ENCODE peak calls at places on chromosomes 4 and X, in five cellular contexts. D is transverse colon, G is A549, C is sigmoid colon, U is HepG2. P is an unnamed sample.

GRCh38 chrX:14616876-14617275 is 87.5 kb downstream of the GLRA2 start:
- DNase-seq in G (no peak), C (no peak), U (no peak), D (no peak), P (no peak)

GRCh38 chrX:28880136-28880535 is 292.9 kb downstream of the IL1RAPL1 start:
- DNase-seq in D (no peak), U (no peak), G (no peak), C (no peak), P (no peak)

GRCh38 chr4:3371038-3371437 is 70.7 kb upstream of the HGFAC start:
- DNase-seq in D (no peak), C (peak; percentile 38), U (no peak), G (no peak), P (no peak)

GRCh38 chrX:115268421-115268820 is 21.1 kb upstream of the LUZP4 start:
- DNase-seq in U (no peak), D (no peak), C (no peak), G (peak; percentile 18), P (no peak)

GRCh38 chr4:23001478-23001877 is 308.7 kb downstream of the GBA3 start:
- DNase-seq in G (no peak), C (no peak), D (no peak), U (no peak), P (no peak)

GRCh38 chrX:150164971-150165605 is 198.0 kb upstream of the MAMLD1 start:
- DNase-seq in G (no peak), D (no peak), U (no peak), C (no peak), P (no peak)

GRCh38 chr4:169619518-169619957 is 840 bp upstream of the CLCN3 start:
- DNase-seq in D (peak; percentile 74), U (peak; percentile 64), G (peak; percentile 68), C (no peak), P (peak; percentile 39)

GRCh38 chr4:144905286-144905685 is 192.7 kb downstream of the ANAPC10 start:
- DNase-seq in D (no peak), U (no peak), C (no peak), G (no peak), P (no peak)

GRCh38 chrX:38375888-38376287 is 23.5 kb downstream of the OTC start:
- DNase-seq in G (peak; percentile 11), U (no peak), C (no peak), D (no peak), P (no peak)

GRCh38 chrX:8783100-8784098 is 17.8 kb downstream of the FAM9A start:
- DNase-seq in G (peak; percentile 55), U (peak; percentile 6), C (no peak), D (no peak), P (no peak)

GRCh38 chr4:189786447-189786846 is 154.2 kb upstream of the FRG1 start:
- DNase-seq in C (no peak), D (no peak), G (no peak), U (no peak), P (no peak)

GRCh38 chrX:95318882-95319281 is 1365.8 kb upstream of the DIAPH2 start:
- DNase-seq in C (no peak), G (peak; percentile 9), D (no peak), U (peak; percentile 4), P (no peak)

GRCh38 chr4:85607624-85608023 is 132.7 kb downstream of the ARHGAP24 start:
- DNase-seq in C (no peak), U (no peak), D (peak; percentile 47), G (no peak), P (no peak)

GRCh38 chrX:68440940-68441339 is 7.6 kb upstream of the OPHN1 start:
- DNase-seq in U (peak; percentile 12), C (peak; percentile 88), D (peak; percentile 72), G (peak; percentile 25), P (peak; percentile 33)

GRCh38 chrX:151515233-151515632 is 48.2 kb upstream of the PASD1 start:
- DNase-seq in C (no peak), U (no peak), D (no peak), G (no peak), P (no peak)

GRCh38 chrX:38871129-38872029 is 70.1 kb downstream of the MID1IP1 start:
- DNase-seq in C (no peak), D (no peak), G (no peak), U (no peak), P (no peak)

GRCh38 chrX:44303119-44303518 is 40.4 kb downstream of the EFHC2 start:
- DNase-seq in C (no peak), U (no peak), G (no peak), D (no peak), P (no peak)

GRCh38 chr4:33722800-33723511 is 2521.4 kb downstream of the ARAP2 start:
- DNase-seq in U (no peak), C (no peak), G (no peak), D (no peak), P (no peak)

GRCh38 chr4:17265653-17266052 is 246.2 kb downstream of the QDPR start:
- DNase-seq in U (no peak), D (no peak), G (no peak), C (no peak), P (no peak)

GRCh38 chrX:23756165-23756564 is 13.1 kb upstream of the ACOT9 start:
- DNase-seq in D (peak; percentile 70), G (peak; percentile 73), C (peak; percentile 68), U (peak; percentile 37), P (peak; percentile 15)

GRCh38 chr4:86448891-86449290 is 89.0 kb upstream of the MAPK10 start:
- DNase-seq in G (no peak), D (no peak), C (no peak), U (no peak), P (no peak)

GRCh38 chr4:143539670-143540023 is 26.1 kb downstream of the SMARCA5 start:
- DNase-seq in G (no peak), C (no peak), U (no peak), D (no peak), P (no peak)

GRCh38 chr4:162461952-162462351 is 298.2 kb upstream of the FSTL5 start:
- DNase-seq in U (no peak), D (no peak), C (no peak), G (no peak), P (no peak)

GRCh38 chrX:49155243-49155899 is 7.2 kb upstream of the MAGIX start:
- DNase-seq in D (peak; percentile 73), U (no peak), G (peak; percentile 88), C (peak; percentile 83), P (no peak)

GRCh38 chr4:129179276-129179675 is 83.3 kb downstream of the C4orf33 start:
- DNase-seq in G (no peak), U (no peak), C (no peak), D (no peak), P (no peak)

GRCh38 chrX:133544105-133544504 is 128.8 kb upstream of the GPC4 start:
- DNase-seq in D (no peak), C (no peak), G (peak; percentile 58), U (peak; percentile 65), P (no peak)

GRCh38 chrX:11944486-11944885 is 186.4 kb downstream of the MSL3 start:
- DNase-seq in G (peak; percentile 53), C (no peak), D (no peak), U (no peak), P (no peak)

GRCh38 chr4:184695178-184695896 is 38.6 kb downstream of the CENPU start:
- DNase-seq in D (no peak), G (no peak), C (no peak), U (no peak), P (no peak)

GRCh38 chrX:151902813-151903591 is 9.7 kb upstream of the MAGEA4 start:
- DNase-seq in G (peak; percentile 90), U (peak; percentile 2), D (peak; percentile 28), C (peak; percentile 80), P (peak; percentile 12)

GRCh38 chrX:44143061-44143602 is 169.9 kb upstream of the NDP start:
- DNase-seq in G (no peak), C (no peak), U (no peak), D (no peak), P (no peak)

GRCh38 chrX:111442791-111443190 is 30.8 kb upstream of the DCX start:
- DNase-seq in C (no peak), U (no peak), D (no peak), G (no peak), P (no peak)

GRCh38 chrX:17750436-17750835 is 13.1 kb downstream of the SCML1 start:
- DNase-seq in U (no peak), G (no peak), C (no peak), D (no peak), P (no peak)

GRCh38 chr4:185550933-185551332 is 15.6 kb upstream of the PDLIM3 start:
- DNase-seq in U (no peak), G (no peak), C (no peak), D (no peak), P (no peak)

GRCh38 chr4:89305712-89306437 is 1.7 kb downstream of the GPRIN3 start:
- DNase-seq in D (no peak), U (no peak), C (no peak), G (peak; percentile 71), P (no peak)

GRCh38 chrX:138648570-138648969 is 62.9 kb downstream of the FGF13 start:
- DNase-seq in C (no peak), G (no peak), U (no peak), D (no peak), P (no peak)
- TF ChIP-seq EP300 in C (no peak), G (no peak), U (no peak), D (no peak), P (no peak)

DNA sequence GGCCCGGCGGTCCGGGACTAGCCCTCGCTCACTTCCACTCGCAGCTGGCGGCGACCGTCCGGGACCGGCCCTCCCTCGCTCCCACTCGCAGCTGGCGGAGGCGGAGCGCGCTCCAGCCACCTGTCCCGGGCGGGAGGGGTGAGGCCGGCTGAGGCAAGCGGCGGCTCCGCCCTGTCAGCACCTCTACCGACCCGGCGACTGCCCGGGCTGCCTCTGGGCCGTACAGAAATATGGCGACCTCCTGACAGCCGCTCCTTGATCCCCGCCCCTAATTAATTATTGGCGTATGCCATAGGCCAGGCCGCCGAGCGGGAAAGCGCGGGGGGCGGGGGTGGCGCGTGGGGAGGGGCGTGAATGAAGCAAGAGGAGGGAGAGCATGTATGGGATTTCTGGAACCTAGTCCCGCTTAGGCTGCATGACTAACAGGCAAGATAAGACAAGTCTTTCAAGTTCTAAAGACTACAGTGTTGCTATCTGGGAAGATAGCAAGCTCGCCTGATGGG is at the start of gene MORC4:
- DNase-seq in U (peak; percentile 65), G (peak; percentile 85), D (peak; percentile 78), C (peak; percentile 91), P (peak; percentile 63)
- TF ChIP-seq POLR2A in U (peak; percentile 39), G (peak; percentile 87), D (peak; percentile 27), C (no peak), P (peak; percentile 28)

DNA sequence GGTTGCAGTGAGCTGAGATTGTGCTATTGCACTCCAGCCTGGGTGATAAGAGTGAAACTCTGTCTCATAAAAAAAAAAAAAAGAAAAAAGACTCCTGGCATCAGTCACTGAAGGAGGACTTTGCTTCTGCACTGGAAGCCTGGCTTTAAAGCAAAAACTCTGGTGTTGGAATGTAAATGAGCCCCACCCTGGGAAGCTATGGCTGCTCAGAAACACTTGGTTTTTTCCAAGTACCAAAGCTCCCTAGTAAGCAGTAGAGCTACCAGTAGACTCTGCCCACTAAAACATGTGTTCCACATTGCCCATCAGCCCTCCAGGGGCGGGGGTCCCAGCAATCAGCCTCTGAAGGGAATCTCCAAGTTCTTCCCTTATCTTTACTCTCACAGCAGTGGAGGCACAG is 154.4 kb downstream of the SHROOM3 start:
- DNase-seq in C (no peak), U (no peak), D (peak; percentile 51), G (peak; percentile 31), P (no peak)
- H3K4me1 ChIP-seq in C (no peaks in the 10 kb centered on the region), U (peaks cover 13% of the 10 kb centered on the region), D (peaks cover 10% of the 10 kb centered on the region), G (peaks cover 38% of the 10 kb centered on the region), P (no peaks in the 10 kb centered on the region)

DNA sequence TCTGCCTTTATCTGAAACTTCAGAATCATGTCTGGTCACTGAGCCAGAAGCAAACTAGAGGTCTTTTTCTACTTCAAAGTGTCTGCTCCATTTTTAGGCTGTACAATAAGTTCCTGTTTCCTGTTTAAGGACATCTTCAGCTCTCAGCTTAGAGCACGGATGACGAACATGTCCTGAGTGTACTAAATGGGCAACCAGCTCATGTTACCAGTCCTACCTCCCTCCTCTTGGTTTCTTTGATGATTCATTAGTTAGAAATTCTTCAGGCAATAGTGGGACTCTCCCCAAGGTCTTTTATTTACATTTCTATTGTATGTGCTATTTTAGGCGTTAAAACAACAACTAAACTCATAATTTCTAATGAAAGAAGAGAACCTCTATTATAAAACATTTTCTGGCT is 58.0 kb downstream of the ENPEP start:
- DNase-seq in G (peak; percentile 83), C (no peak), D (no peak), U (peak; percentile 74), P (no peak)
- TF ChIP-seq EP300 in G (no peak), C (no peak), D (no peak), U (no peak), P (no peak)